ENCODE peak calls at places on chromosome 6, in four cellular contexts. U is naive B cell, I is posterior cingulate gyrus, M is anterior cingulate cortex. K is an unnamed sample.

GRCh38 chr6:170148709-170149470 is 142.0 kb downstream of the DLL1 start:
- DNase-seq in U (no peak), I (no peak), M (no peak), K (no peak)

GRCh38 chr6:89044988-89045387 is 35.6 kb upstream of the PNRC1 start:
- DNase-seq in U (no peak), I (no peak), M (no peak), K (no peak)

GRCh38 chr6:111129003-111129402 is 41.7 kb downstream of the SLC16A10 start:
- DNase-seq in U (no peak), I (no peak), M (no peak), K (no peak)

GRCh38 chr6:35650015-35650414 is 38.7 kb downstream of the FKBP5 start:
- DNase-seq in U (no peak), I (no peak), M (no peak), K (no peak)

GRCh38 chr6:32529697-32530429 is at the start of gene HLA-DRB5:
- DNase-seq in U (peak), I (no peak), M (no peak), K (peak)

GRCh38 chr6:166527849-166528248 is 58.6 kb downstream of the RAMACL start:
- DNase-seq in U (no peak), I (no peak), M (no peak), K (no peak)

GRCh38 chr6:36147294-36147693 is 17.0 kb downstream of the MAPK13 start:
- DNase-seq in U (no peak), I (no peak), M (no peak), K (no peak)

GRCh38 chr6:149246691-149247384 is 70.7 kb upstream of the TAB2 start:
- DNase-seq in U (peak), I (no peak), M (no peak), K (no peak)

GRCh38 chr6:128516514-128516898 is 3.9 kb downstream of the PTPRK start:
- DNase-seq in U (no peak), I (no peak), M (no peak), K (no peak)

GRCh38 chr6:73109659-73110058 is 115.6 kb downstream of the KHDC1L start:
- DNase-seq in U (no peak), I (no peak), M (no peak), K (no peak)